ENCODE peak calls at places on chromosomes 3 and 15, in four cellular contexts. I, X, Q and D are unnamed samples.

GRCh38 chr15:45230246-45230965 is 21.6 kb upstream of the SLC28A2 start:
- DNase-seq in X (no peak), I (no peak), Q (no peak), D (no peak)

GRCh38 chr3:188185717-188186236 is 31.8 kb downstream of the LPP start:
- DNase-seq in Q (peak), X (no peak), I (peak), D (peak)

GRCh38 chr3:11159421-11159904 is 5.2 kb downstream of the HRH1 start:
- DNase-seq in X (no peak), I (no peak), Q (no peak), D (peak)

GRCh38 chr3:148604270-148605085 is 93.2 kb upstream of the AGTR1 start:
- DNase-seq in I (no peak), Q (no peak), X (no peak), D (peak)

GRCh38 chr3:185959609-185960517 is 22.0 kb upstream of the TRA2B start:
- DNase-seq in Q (no peak), X (no peak), I (no peak), D (no peak)

GRCh38 chr3:16463914-16464313 is 49.6 kb downstream of the RFTN1 start:
- DNase-seq in I (no peak), Q (no peak), X (no peak), D (no peak)

GRCh38 chr15:80099246-80099645 is 39.8 kb downstream of the ZFAND6 start:
- DNase-seq in I (no peak), Q (no peak), X (no peak), D (no peak)

GRCh38 chr3:126962756-126963155 is 20.2 kb upstream of the PLXNA1 start:
- DNase-seq in Q (no peak), X (peak), I (no peak), D (peak)

GRCh38 chr15:78040653-78041244 is 36.8 kb downstream of the TBC1D2B start:
- DNase-seq in I (no peak), Q (no peak), X (no peak), D (no peak)

GRCh38 chr3:195356151-195357086 is 85.5 kb upstream of the XXYLT1 start:
- DNase-seq in Q (no peak), I (no peak), X (no peak), D (peak)

GRCh38 chr3:122587572-122587971 is 10.1 kb downstream of the PARP15 start:
- DNase-seq in X (no peak), Q (no peak), I (no peak), D (no peak)

GRCh38 chr3:76131396-76132153 is 346.2 kb upstream of the ZNF717 start:
- DNase-seq in Q (no peak), I (no peak), X (no peak), D (no peak)

GRCh38 chr15:75347222-75348033 is 589 bp downstream of the NEIL1 start:
- DNase-seq in I (peak), X (peak), Q (peak), D (peak)

GRCh38 chr15:100922192-100923040 is 3.3 kb downstream of the LRRK1 start:
- DNase-seq in X (no peak), Q (no peak), I (no peak), D (no peak)

GRCh38 chr15:80985976-80986375 is 3.6 kb downstream of the MESD start:
- DNase-seq in X (no peak), I (no peak), Q (no peak), D (no peak)

GRCh38 chr3:24119321-24119751 is 174.2 kb downstream of the NR1D2 start:
- DNase-seq in Q (no peak), I (no peak), X (no peak), D (no peak)

GRCh38 chr3:57896046-57896445 is 112.2 kb upstream of the FLNB start:
- DNase-seq in Q (no peak), X (no peak), I (no peak), D (no peak)

GRCh38 chr15:29749365-29750086 is 72.7 kb downstream of the TJP1 start:
- DNase-seq in X (no peak), I (no peak), Q (no peak), D (no peak)